ENCODE peak calls at places on chromosomes 3 and 15, in seven cellular contexts. Y, X, K, N, J, E and H are unnamed samples. For H3K4me1, the result is how much of the 10 kb centered on the place peaks cover.

GRCh38 chr15:39145854-39146253 is 435.0 kb upstream of the THBS1 start:
- DNase-seq in K (no peak), E (no peak), Y (no peak), N (no peak), J (no peak), X (no peak), H (no peak)

GRCh38 chr15:85976102-85976501 is 103.6 kb upstream of the AGBL1 start:
- DNase-seq in K (no peak), N (no peak), X (no peak), Y (no peak), E (no peak), J (no peak), H (no peak)

GRCh38 chr3:171718493-171719205 is 91.6 kb downstream of the PLD1 start:
- DNase-seq in N (no peak), E (no peak), J (no peak), Y (no peak), X (no peak), K (no peak), H (no peak)

GRCh38 chr15:100901702-100902435 is 17.3 kb upstream of the LRRK1 start:
- DNase-seq in X (no peak), Y (no peak), N (no peak), E (no peak), K (no peak), J (no peak), H (no peak)

GRCh38 chr15:84967380-84967779 is 14.3 kb upstream of the PDE8A start:
- DNase-seq in K (no peak), J (no peak), N (no peak), Y (no peak), X (no peak), E (no peak), H (no peak)

GRCh38 chr3:149371723-149372114 is 5.7 kb downstream of the TM4SF1 start:
- DNase-seq in E (no peak), Y (no peak), J (no peak), N (no peak), K (no peak), X (no peak), H (no peak)

GRCh38 chr3:14141144-14141543 is 16.3 kb downstream of the TMEM43 start:
- DNase-seq in K (no peak), X (no peak), N (no peak), J (no peak), Y (no peak), E (no peak), H (peak)

GRCh38 chr15:70778258-70779076 is 15.1 kb upstream of the UACA start:
- DNase-seq in X (no peak), Y (no peak), N (no peak), J (no peak), K (no peak), E (no peak), H (no peak)

GRCh38 chr15:66701422-66702034 is 508 bp upstream of the SMAD6 start:
- DNase-seq in N (peak), J (peak), Y (peak), E (peak), K (peak), X (peak), H (peak)

GRCh38 chr3:162134571-162134970 is 638.0 kb downstream of the OTOL1 start:
- DNase-seq in J (no peak), K (no peak), E (no peak), X (no peak), N (peak), Y (no peak), H (no peak)

GRCh38 chr3:32973982-32974381 is 22.5 kb downstream of the CCR4 start:
- DNase-seq in X (no peak), E (no peak), N (peak), J (no peak), Y (no peak), K (no peak), H (no peak)

GRCh38 chr15:42273900-42274692 is 863 bp upstream of the TMEM87A start:
- DNase-seq in X (peak), K (no peak), N (peak), E (peak), J (no peak), Y (peak), H (peak)

GRCh38 chr3:82281205-82281604 is 519.8 kb upstream of the GBE1 start:
- DNase-seq in Y (no peak), X (no peak), N (no peak), K (peak), E (no peak), J (peak), H (no peak)

GRCh38 chr15:35909414-35909813 is 363.4 kb upstream of the DPH6 start:
- DNase-seq in X (no peak), E (no peak), N (no peak), Y (no peak), K (no peak), J (no peak), H (no peak)

GRCh38 chr3:24539699-24540098 is 45.0 kb upstream of the THRB start:
- DNase-seq in X (no peak), N (no peak), J (no peak), K (no peak), Y (no peak), E (no peak), H (no peak)

GRCh38 chr15:93110502-93111040 is 21.6 kb upstream of the RGMA start:
- DNase-seq in Y (no peak), X (no peak), N (no peak), E (no peak), K (no peak), J (no peak), H (no peak)

GRCh38 chr3:71680588-71680987 is 44.6 kb downstream of the EIF4E3 start:
- DNase-seq in N (no peak), K (no peak), E (no peak), Y (no peak), X (no peak), J (no peak), H (no peak)

GRCh38 chr15:34644061-34644460 is 60.6 kb upstream of the GOLGA8B start:
- DNase-seq in J (peak), Y (no peak), E (no peak), K (no peak), N (no peak), X (no peak), H (no peak)

GRCh38 chr3:14001136-14001535 is 121.3 kb upstream of the WNT7A start:
- DNase-seq in Y (no peak), N (no peak), X (no peak), K (no peak), J (no peak), E (no peak), H (no peak)

GRCh38 chr3:139794469-139795265 is 116.9 kb upstream of the NMNAT3 start:
- DNase-seq in E (no peak), K (no peak), N (no peak), J (no peak), Y (no peak), X (no peak), H (no peak)

GRCh38 chr3:115478359-115478758 is 145.0 kb upstream of the GAP43 start:
- DNase-seq in E (no peak), N (no peak), J (no peak), K (no peak), Y (no peak), X (no peak), H (no peak)

GRCh38 chr3:149435936-149436885 is 38.3 kb upstream of the TM4SF4 start:
- DNase-seq in X (no peak), J (peak), N (no peak), K (no peak), E (no peak), Y (no peak), H (no peak)

GRCh38 chr3:34284959-34285358 is 486.5 kb downstream of the PDCD6IP start:
- DNase-seq in N (no peak), X (no peak), J (peak), E (no peak), K (no peak), Y (no peak), H (no peak)

GRCh38 chr3:194938845-194939531 is 253.3 kb downstream of the FAM43A start:
- DNase-seq in E (peak), J (no peak), Y (no peak), N (no peak), K (no peak), X (no peak), H (no peak)

GRCh38 chr3:45486926-45487325 is 98.5 kb downstream of the LARS2 start:
- DNase-seq in N (no peak), Y (no peak), K (no peak), X (no peak), J (no peak), E (no peak), H (no peak)

GRCh38 chr15:80070840-80071239 is 11.4 kb downstream of the ZFAND6 start:
- DNase-seq in E (no peak), K (no peak), J (no peak), Y (no peak), X (no peak), N (no peak), H (no peak)

GRCh38 chr3:144524531-144524930 is 552.9 kb downstream of the DIPK2A start:
- DNase-seq in E (no peak), X (no peak), N (no peak), Y (no peak), K (no peak), J (no peak), H (no peak)

GRCh38 chr3:111577798-111578685 is 17.1 kb downstream of the ZBED2 start:
- DNase-seq in J (peak), K (no peak), X (no peak), E (no peak), Y (no peak), N (peak), H (no peak)

GRCh38 chr3:66047321-66048050 is 8.8 kb upstream of the MAGI1 start:
- DNase-seq in K (no peak), N (no peak), E (no peak), X (no peak), Y (peak), J (no peak), H (no peak)

GRCh38 chr3:173826901-173827609 is 429.5 kb downstream of the NLGN1 start:
- DNase-seq in K (no peak), N (no peak), E (no peak), J (no peak), Y (no peak), X (no peak), H (no peak)

GRCh38 chr3:188266581-188267274 is 112.8 kb downstream of the LPP start:
- DNase-seq in J (no peak), E (peak), X (no peak), N (no peak), K (no peak), Y (peak), H (no peak)

GRCh38 chr15:41983221-41983620 is 10.9 kb upstream of the EHD4 start:
- DNase-seq in E (no peak), Y (peak), X (no peak), J (no peak), N (no peak), K (no peak), H (no peak)

GRCh38 chr3:13574083-13574797 is 25.3 kb downstream of the FBLN2 start:
- DNase-seq in E (no peak), X (no peak), K (no peak), J (no peak), Y (no peak), N (no peak), H (no peak)

GRCh38 chr15:86879250-86880229 is 799.9 kb downstream of the AGBL1 start:
- DNase-seq in Y (no peak), J (no peak), X (no peak), K (no peak), N (no peak), E (peak), H (no peak)

GRCh38 chr3:194275231-194275671 is 75.9 kb downstream of the CPN2 start:
- DNase-seq in Y (peak), N (no peak), X (no peak), J (no peak), E (peak), K (no peak), H (no peak)

GRCh38 chr15:81749667-81750360 is 296.0 kb downstream of the MEX3B start:
- DNase-seq in X (no peak), N (no peak), K (no peak), E (no peak), J (no peak), Y (no peak), H (no peak)

GRCh38 chr15:58355352-58355964 is 76.3 kb upstream of the LIPC start:
- DNase-seq in J (no peak), N (no peak), X (no peak), E (no peak), K (no peak), Y (no peak), H (no peak)

GRCh38 chr3:141368062-141368924 is at the start of gene ZBTB38:
- DNase-seq in X (peak), K (peak), J (peak), N (no peak), Y (peak), E (peak), H (no peak)

GRCh38 chr3:141366285-141367037 is 1.8 kb upstream of the ZBTB38 start:
- DNase-seq in N (no peak), X (peak), J (no peak), Y (peak), E (peak), K (no peak), H (no peak)

GRCh38 chr3:141367038-141367730 is 1.1 kb upstream of the ZBTB38 start:
- DNase-seq in K (no peak), E (no peak), Y (peak), X (no peak), N (no peak), J (no peak), H (no peak)

GRCh38 chr3:141370065-141370533 is 1.8 kb downstream of the ZBTB38 start:
- DNase-seq in N (peak), J (peak), Y (peak), X (peak), E (peak), K (peak), H (peak)

DNA sequence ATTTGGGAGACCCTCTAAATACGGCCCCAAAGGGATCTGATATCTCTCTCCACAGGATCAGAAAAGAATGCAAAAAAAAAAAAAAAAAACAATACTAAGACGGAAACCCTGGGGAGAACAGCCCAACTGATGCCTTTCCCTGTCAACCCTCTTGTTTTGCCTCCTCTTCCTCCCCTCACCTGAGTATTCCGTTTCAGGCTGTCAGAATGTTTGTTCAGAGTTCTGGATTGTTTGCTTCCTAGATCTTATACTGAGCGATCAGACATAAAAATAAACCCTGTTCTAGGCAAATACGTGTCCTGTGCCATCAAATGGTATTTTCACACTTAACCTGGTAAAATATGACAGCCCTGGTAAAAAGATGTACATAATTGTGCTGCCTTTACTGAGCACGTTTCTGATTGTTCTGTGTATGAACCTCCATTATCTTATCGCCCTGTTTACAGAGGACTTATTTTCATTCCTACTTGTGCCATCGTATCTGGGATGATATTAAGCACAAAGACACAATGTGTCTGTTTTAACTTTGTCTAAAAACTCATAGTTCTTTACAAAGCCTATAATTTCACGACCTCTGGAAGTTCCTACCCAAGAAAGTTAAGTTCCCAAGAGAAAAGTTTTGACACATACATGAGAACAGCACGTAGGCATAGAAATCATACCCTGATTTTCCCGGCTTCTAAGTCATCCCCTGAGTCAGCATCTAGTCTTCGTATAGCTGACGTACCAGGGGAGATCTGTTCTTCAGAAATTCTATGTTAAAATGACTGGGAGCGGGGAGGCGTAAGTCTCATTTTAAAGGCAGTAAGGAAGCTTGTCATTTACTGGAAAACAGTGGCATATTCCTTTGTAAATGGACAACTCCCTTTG is 856 bp downstream of the ZBTB38 start:
- DNase-seq in Y (no peak), N (no peak), X (no peak), K (no peak), J (no peak), E (no peak), H (no peak)
- H3K4me3 ChIP-seq in Y (peak), N (no peak), X (peak), K (no peak), J (no peak), E (peak), H (no peak)

DNA sequence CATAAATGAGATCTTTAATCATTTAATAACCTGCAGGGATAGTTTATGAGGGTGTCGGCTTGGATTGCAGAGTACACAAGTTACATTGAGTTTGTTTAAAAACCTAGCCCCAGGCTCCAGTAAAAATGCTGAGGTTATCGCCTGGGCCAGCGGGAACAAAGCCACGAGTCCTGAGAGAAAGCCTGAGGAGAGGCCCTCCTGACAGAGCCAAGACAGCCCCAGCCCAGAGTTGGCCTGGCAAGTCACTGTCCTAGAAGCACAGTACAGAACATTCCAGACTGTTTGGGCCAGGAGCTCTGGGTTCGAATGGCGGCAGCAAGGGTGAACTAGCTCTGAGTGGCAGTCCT is 32.4 kb downstream of the SEC61A1 start:
- DNase-seq in E (no peak), J (no peak), Y (no peak), K (no peak), N (no peak), X (no peak), H (no peak)
- H3K4me1 ChIP-seq in E (half or more), J (under half), Y (under half), K (under half), N (under half), X (under half), H (under half)

GRCh38 chr3:30502742-30503073 is 103.7 kb upstream of the TGFBR2 start:
- DNase-seq in K (no peak), Y (no peak), E (no peak), N (peak), J (no peak), X (no peak), H (no peak)
- H3K4me3 ChIP-seq in K (no peak), Y (no peak), E (no peak), N (no peak), J (no peak), X (no peak), H (no peak)

GRCh38 chr3:177528306-177529070 is 331.2 kb upstream of the TBL1XR1 start:
- DNase-seq in X (no peak), E (no peak), Y (no peak), J (no peak), K (no peak), N (no peak), H (no peak)
- H3K4me1 ChIP-seq in X (under half), E (under half), Y (under half), J (under half), K (under half), N (under half), H (under half)

DNA sequence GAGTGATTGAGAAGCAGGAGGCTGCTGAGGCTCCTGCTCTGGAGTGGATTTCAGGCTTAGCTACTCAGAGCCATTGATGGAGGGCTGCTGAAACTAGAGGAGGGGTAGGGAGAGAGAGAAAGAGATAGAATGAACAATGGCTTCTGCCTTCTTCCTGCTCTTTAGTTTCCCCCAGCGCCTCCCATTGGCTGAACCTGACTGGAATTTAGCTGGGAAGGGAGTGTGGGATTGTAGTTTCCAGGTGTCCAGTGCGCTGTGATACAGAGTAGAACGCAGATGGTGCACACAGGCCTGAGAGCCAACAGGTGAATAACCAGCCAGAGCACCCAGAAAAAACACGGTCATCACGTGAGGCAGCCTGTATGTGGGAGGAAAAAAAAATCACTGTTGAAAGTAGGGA is 140.1 kb downstream of the IL20RB start:
- DNase-seq in X (no peak), J (no peak), Y (no peak), E (no peak), N (no peak), K (no peak), H (no peak)
- H3K4me3 ChIP-seq in X (no peak), J (no peak), Y (no peak), E (no peak), N (no peak), K (no peak), H (no peak)

GRCh38 chr15:89128320-89129122 is 40.3 kb downstream of the ABHD2 start:
- DNase-seq in J (no peak), N (no peak), Y (no peak), E (no peak), X (peak), K (no peak), H (no peak)
- H3K4me1 ChIP-seq in J (under half), N (under half), Y (half or more), E (half or more), X (half or more), K (under half), H (under half)

DNA sequence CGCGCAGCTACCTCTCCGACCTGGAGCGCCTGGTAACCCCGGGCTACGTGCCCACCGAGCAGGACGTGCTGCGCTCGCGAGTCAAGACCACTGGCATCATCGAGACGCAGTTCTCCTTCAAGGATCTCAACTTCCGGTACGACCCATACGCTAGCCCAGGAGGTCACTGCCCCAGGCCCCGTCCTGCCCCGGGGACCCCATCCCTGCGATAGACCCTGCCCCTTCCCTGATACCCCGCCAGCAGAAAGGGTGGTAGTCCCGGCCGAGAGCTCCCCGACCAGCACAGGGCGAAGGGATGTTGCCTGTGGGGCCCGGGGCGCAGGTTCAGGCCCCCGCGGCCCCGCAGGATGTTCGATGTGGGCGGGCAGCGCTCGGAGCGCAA is 2.3 kb downstream of the GNAT1 start:
- DNase-seq in X (no peak), E (no peak), J (no peak), Y (no peak), K (no peak), N (no peak), H (no peak)
- H3K4me3 ChIP-seq in X (no peak), E (no peak), J (no peak), Y (no peak), K (no peak), N (no peak), H (no peak)

DNA sequence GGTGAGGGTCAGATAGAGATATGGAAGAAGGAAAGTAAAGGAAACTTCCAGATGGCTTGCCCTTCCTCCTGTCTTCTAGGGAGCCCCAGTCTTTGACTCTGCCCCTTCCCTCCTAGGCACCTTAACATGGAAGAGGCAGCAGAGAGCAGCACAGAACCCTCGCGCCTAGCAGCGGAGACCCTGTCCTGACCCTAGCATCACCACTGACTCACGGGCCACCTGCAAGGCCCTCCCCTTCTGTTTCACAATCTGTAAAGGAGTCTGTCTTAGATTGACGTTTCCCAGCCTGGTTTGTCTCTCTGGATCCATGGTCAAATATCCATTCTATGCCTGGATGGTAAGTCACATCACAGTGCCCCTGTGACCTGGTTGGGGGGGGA is 29.0 kb downstream of the RNU5B-1 start:
- DNase-seq in J (no peak), E (no peak), N (no peak), X (no peak), Y (no peak), K (no peak), H (no peak)
- H3K4me1 ChIP-seq in J (under half), E (under half), N (under half), X (under half), Y (under half), K (half or more), H (under half)